ENCODE peak calls at places on chromosomes 13 and 19, in five cellular contexts. X is H1, K is neuronal stem cell, I is trophoblast cell, O is IMR-90. Z is an unnamed sample.

GRCh38 chr13:50864492-50864891 is 21.0 kb upstream of the DLEU7 start:
- DNase-seq in O (no peak), I (no peak), X (no peak), K (no peak), Z (no peak)

GRCh38 chr19:39661565-39661964 is 5.9 kb downstream of the LGALS16 start:
- DNase-seq in K (no peak), I (no peak), X (no peak), O (no peak), Z (no peak)

GRCh38 chr19:3982701-3983541 is 2.3 kb downstream of the EEF2 start:
- DNase-seq in X (no peak), K (no peak), I (peak; percentile 60), O (peak; percentile 74), Z (peak; percentile 74)

GRCh38 chr19:41416194-41416674 is 10.9 kb downstream of the B3GNT8 start:
- DNase-seq in I (no peak), X (no peak), K (no peak), O (no peak), Z (no peak)

GRCh38 chr19:10543059-10543419 is 665 bp upstream of the ATG4D start:
- DNase-seq in I (no peak), X (no peak), K (no peak), O (no peak), Z (no peak)

GRCh38 chr19:1046117-1046626 is 6.3 kb downstream of the ABCA7 start:
- DNase-seq in X (no peak), K (no peak), O (no peak), I (no peak), Z (no peak)

GRCh38 chr19:18443831-18444230 is 5.9 kb upstream of the ISYNA1 start:
- DNase-seq in K (no peak), O (no peak), I (no peak), X (no peak), Z (no peak)

GRCh38 chr13:108795841-108796240 is 166.4 kb downstream of the MYO16 start:
- DNase-seq in O (peak; percentile 12), X (no peak), I (no peak), K (no peak), Z (peak; percentile 24)

GRCh38 chr13:40061466-40062450 is 406.3 kb downstream of the COG6 start:
- DNase-seq in X (no peak), I (no peak), K (no peak), O (no peak), Z (no peak)

GRCh38 chr19:38061294-38061693 is 154.3 kb downstream of the SIPA1L3 start:
- DNase-seq in O (peak; percentile 95), I (peak; percentile 87), K (no peak), X (no peak), Z (peak; percentile 83)

GRCh38 chr19:19475845-19476828 is 39.2 kb downstream of the TSSK6 start:
- DNase-seq in I (peak; percentile 43), X (no peak), K (no peak), O (no peak), Z (peak; percentile 33)

GRCh38 chr19:8526345-8527062 is 12.5 kb upstream of the ZNF414 start:
- DNase-seq in X (peak; percentile 54), O (peak; percentile 88), K (peak; percentile 92), I (peak; percentile 89), Z (peak; percentile 95)

GRCh38 chr13:103100795-103101194 is 34.6 kb upstream of the SLC10A2 start:
- DNase-seq in K (no peak), I (no peak), O (no peak), X (no peak), Z (no peak)

GRCh38 chr13:52449323-52450011 is 967 bp downstream of the VPS36 start:
- DNase-seq in O (no peak), X (no peak), I (peak; percentile 16), K (no peak), Z (peak; percentile 19)

GRCh38 chr13:52452470-52452869 is 2.0 kb upstream of the VPS36 start:
- DNase-seq in X (no peak), K (no peak), I (no peak), O (no peak), Z (no peak)

GRCh38 chr13:52447815-52448552 is 2.5 kb downstream of the VPS36 start:
- DNase-seq in O (no peak), K (no peak), I (no peak), X (no peak), Z (no peak)

GRCh38 chr13:52450793-52451116 is 321 bp upstream of the VPS36 start:
- DNase-seq in O (no peak), X (no peak), I (no peak), K (no peak), Z (no peak)

GRCh38 chr13:52450012-52450792 is at the start of gene VPS36:
- DNase-seq in I (peak; percentile 99), O (peak; percentile 92), X (peak; percentile 78), K (peak; percentile 96), Z (peak; percentile 92)
- H3K14ac ChIP-seq in I (peak within 1 kb of the TSS; percentile 98), O (peak within 1 kb of the TSS; percentile 92), X (peak within 1 kb of the TSS; percentile 81), K (peak within 1 kb of the TSS; percentile 95), Z (peak within 1 kb of the TSS; percentile 100)

DNA sequence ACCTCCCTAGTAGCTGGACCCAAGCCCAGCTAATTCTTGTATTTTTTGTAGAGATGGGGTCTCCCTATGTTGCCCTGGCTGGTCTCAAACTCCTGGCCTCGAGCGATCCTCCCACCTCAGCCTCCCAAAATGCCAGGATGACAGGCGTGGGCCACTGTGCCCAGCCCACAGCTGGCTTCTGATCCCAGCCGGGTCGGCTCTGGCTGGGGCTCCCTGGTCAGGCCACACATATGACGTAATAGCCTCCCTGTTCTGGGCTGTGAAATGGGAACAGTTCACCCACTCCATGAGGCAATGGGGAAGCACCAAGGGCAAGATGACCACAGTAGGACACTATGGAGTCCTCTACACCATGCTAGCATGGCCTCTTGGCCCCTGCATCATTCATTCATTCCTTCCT is 41.1 kb downstream of the TINCR start:
- DNase-seq in K (no peak), X (no peak), I (no peak), O (no peak), Z (no peak)
- H3K4me3 ChIP-seq in K (no peak overlapping the region), X (no peak overlapping the region), I (no peak overlapping the region), O (no peak overlapping the region), Z (no peak overlapping the region)

GRCh38 chr19:49766007-49766937 is 529 bp upstream of the AP2A1 start:
- DNase-seq in K (peak; percentile 100), O (peak; percentile 100), X (peak; percentile 100), I (peak; percentile 100), Z (peak; percentile 100)
- H3K14ac ChIP-seq in K (no peak overlapping the region), O (peak overlapping the region; percentile 84), X (peak overlapping the region; percentile 6), I (peak overlapping the region; percentile 79), Z (no peak overlapping the region)

DNA sequence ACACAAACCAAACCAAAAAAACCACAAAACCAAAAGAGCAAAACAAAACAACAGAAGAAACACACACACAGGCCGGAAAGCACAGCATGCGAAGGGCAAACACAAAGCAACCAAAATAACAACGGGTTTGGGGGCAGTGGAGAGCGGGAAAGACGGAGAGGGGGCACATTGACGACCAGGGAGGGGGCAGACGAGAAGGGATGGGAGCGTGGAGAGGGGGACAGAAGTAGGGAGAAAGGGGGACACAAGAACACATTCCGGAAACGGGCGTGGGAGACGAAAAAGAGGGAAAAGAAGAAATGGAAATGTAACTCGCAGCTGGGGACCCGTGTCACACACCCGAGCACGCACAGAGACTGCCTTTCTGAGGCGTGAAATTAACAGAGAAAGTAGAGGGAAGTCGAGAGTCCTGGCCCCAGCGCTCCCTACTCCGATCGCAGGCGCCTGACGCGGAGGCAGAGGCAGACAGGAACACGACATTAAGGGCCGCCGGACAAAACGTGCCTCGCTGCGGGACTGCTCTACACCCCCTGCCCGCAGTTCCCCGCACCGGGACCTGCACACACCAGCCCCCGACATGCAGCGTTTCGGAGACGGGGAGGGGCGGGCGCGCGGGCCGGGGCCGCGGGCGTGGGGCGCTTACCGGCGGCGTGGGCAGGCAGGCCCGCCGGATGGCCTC is 652 bp downstream of the POU4F1 start:
- DNase-seq in I (no peak), K (peak; percentile 23), X (no peak), O (no peak), Z (no peak)
- H3K4me3 ChIP-seq in I (peak overlapping the region; percentile 69), K (peak overlapping the region; percentile 80), X (peak overlapping the region; percentile 42), O (no peak overlapping the region), Z (peak overlapping the region; percentile 49)

GRCh38 chr13:110480161-110480560 is 81.4 kb downstream of the RAB20 start:
- DNase-seq in K (no peak), O (no peak), X (no peak), I (peak; percentile 16), Z (no peak)

GRCh38 chr13:110483386-110483785 is 78.1 kb downstream of the RAB20 start:
- DNase-seq in O (no peak), I (no peak), K (no peak), X (no peak), Z (no peak)

GRCh38 chr13:110485604-110486003 is 75.9 kb downstream of the RAB20 start:
- DNase-seq in K (peak; percentile 56), I (peak; percentile 64), O (no peak), X (peak; percentile 92), Z (peak; percentile 43)

GRCh38 chr13:110486061-110486780 is 75.3 kb downstream of the RAB20 start:
- DNase-seq in I (peak; percentile 43), X (no peak), O (no peak), K (peak; percentile 12), Z (peak; percentile 57)

DNA sequence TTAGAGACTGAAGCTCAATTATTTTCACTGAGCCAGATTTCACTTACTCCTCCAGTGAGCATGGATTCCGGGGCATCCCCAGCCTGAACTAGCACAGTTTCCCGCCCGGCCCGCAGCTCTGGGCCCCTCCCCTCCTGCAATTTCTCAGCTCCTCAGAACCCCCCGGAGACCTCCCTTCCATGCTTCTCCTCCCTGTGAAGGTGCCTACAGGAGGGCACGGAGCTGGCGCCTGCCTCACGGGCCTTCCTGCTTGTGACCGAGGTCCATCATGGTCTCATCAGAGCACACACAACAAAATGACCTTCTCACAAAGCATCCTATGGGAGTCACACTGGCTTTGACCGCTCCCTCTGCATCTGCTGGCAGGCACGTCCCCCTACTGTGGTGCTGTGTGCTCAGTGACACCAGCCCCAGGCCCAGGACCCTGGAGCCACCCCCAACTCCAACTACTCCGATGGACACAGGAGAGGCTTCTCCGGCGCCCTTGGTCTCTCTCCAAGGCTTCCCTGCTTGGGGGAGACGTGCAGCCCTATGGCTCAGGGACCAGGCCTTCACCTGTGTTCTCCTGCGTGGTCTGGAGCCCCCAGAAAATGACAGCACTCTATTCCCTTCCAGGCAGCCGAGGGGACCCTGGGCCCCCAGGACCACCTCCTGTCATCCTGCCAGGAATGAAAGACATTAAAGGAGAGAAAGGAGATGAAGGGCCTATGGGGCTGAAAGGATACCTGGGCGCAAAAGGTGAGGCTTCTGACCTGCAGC is 77.1 kb downstream of the RAB20 start:
- DNase-seq in O (no peak), I (no peak), K (no peak), X (no peak), Z (no peak)
- H3K14ac ChIP-seq in O (no peak overlapping the region), I (peak overlapping the region; percentile 45), K (no peak overlapping the region), X (no peak overlapping the region), Z (no peak overlapping the region)

GRCh38 chr13:80033286-80033685 is 307.6 kb downstream of the SPRY2 start:
- DNase-seq in X (no peak), O (no peak), I (no peak), K (no peak), Z (no peak)
- H3K4me3 ChIP-seq in X (no peak overlapping the region), O (no peak overlapping the region), I (no peak overlapping the region), K (no peak overlapping the region), Z (no peak overlapping the region)

DNA sequence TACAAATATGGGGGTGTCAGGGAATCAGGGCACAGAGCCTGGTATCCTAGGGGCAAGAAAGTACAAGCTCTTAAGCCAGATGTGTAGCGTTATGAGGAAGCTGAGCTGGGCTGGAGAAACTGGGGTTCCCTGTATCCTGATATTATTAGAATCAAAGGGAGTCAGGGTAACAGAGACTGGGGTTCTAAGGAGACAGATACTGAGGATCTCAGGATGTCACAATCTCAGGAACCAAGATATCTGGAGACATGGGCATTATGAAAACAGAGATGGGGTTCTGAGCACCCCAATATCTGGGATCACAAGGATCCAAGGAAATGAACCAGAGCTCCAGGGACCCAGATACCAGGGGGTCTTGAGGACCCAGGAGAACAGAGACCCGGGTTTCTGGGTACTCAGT is 810 bp downstream of the BCL3 start:
- DNase-seq in K (no peak), X (no peak), O (no peak), I (no peak), Z (no peak)
- H3K14ac ChIP-seq in K (no peak overlapping the region), X (no peak overlapping the region), O (peak overlapping the region; percentile 97), I (no peak overlapping the region), Z (no peak overlapping the region)

GRCh38 chr13:82147526-82147925 is 1734.7 kb downstream of the SLITRK1 start:
- DNase-seq in X (no peak), I (no peak), O (no peak), K (no peak), Z (peak; percentile 12)
- H3K4me3 ChIP-seq in X (no peak overlapping the region), I (no peak overlapping the region), O (no peak overlapping the region), K (no peak overlapping the region), Z (no peak overlapping the region)